ENCODE peak calls at places on chromosomes 5 and 9, in seven cellular contexts. G is erythroblast, V is NCI-H524, I is GM04503, Y is cardiac muscle cell, S is NCI-H1092 treated with DMSO at 0.1 percent for 48 hours, L is T-helper 17 cell. E is an unnamed sample.

GRCh38 chr9:122252796-122253195 is 11.8 kb downstream of the RBM18 start:
- DNase-seq in G (no peak), V (no peak), S (no peak), Y (peak), I (no peak), L (no peak), E (no peak)

GRCh38 chr9:96256800-96257199 is 45.2 kb downstream of the HSD17B3 start:
- DNase-seq in S (no peak), L (no peak), Y (peak), G (no peak), V (no peak), I (no peak), E (no peak)

GRCh38 chr9:75176037-75176436 is 87.7 kb downstream of the OSTF1 start:
- DNase-seq in S (no peak), Y (no peak), V (no peak), I (no peak), G (peak), L (no peak), E (no peak)

GRCh38 chr5:169182797-169183196 is 118.1 kb downstream of the SLIT3 start:
- DNase-seq in S (no peak), V (no peak), Y (no peak), I (no peak), G (no peak), L (no peak), E (no peak)

GRCh38 chr5:176731506-176732192 is 78.7 kb upstream of the UNC5A start:
- DNase-seq in G (no peak), L (no peak), V (no peak), I (no peak), Y (peak), S (no peak), E (no peak)

GRCh38 chr5:172311605-172312004 is 28.0 kb upstream of the UBTD2 start:
- DNase-seq in G (no peak), Y (no peak), S (no peak), I (no peak), V (no peak), L (no peak), E (no peak)

GRCh38 chr5:179373101-179373934 is 28.1 kb upstream of the ADAMTS2 start:
- DNase-seq in S (peak), I (no peak), L (no peak), G (no peak), Y (no peak), V (peak), E (no peak)

GRCh38 chr5:107979272-107979671 is 308.5 kb upstream of the EFNA5 start:
- DNase-seq in S (no peak), Y (peak), G (no peak), L (no peak), V (no peak), I (no peak), E (peak)

GRCh38 chr9:79492092-79492995 is 79.4 kb upstream of the TLE4 start:
- DNase-seq in I (no peak), L (no peak), V (no peak), S (no peak), G (no peak), Y (no peak), E (no peak)

GRCh38 chr5:170612256-170612656 is 108.4 kb downstream of the KCNIP1 start:
- DNase-seq in S (peak), G (no peak), L (no peak), Y (no peak), I (no peak), V (peak), E (peak)

GRCh38 chr5:180436275-180436674 is 57.9 kb upstream of the CNOT6 start:
- DNase-seq in L (no peak), V (no peak), I (no peak), S (no peak), G (no peak), Y (no peak), E (no peak)

GRCh38 chr9:97577051-97577450 is 56.1 kb downstream of the TSTD2 start:
- DNase-seq in I (no peak), V (no peak), L (no peak), S (no peak), G (no peak), Y (no peak), E (no peak)

GRCh38 chr9:124480621-124480981 is 26.6 kb downstream of the NR5A1 start:
- DNase-seq in I (no peak), L (no peak), S (peak), Y (peak), G (peak), V (peak), E (peak)

GRCh38 chr9:114282926-114283325 is 40.0 kb upstream of the ORM1 start:
- DNase-seq in V (no peak), L (peak), G (no peak), S (no peak), Y (peak), I (peak), E (no peak)

GRCh38 chr5:142182840-142183239 is 74.3 kb downstream of the NDFIP1 start:
- DNase-seq in Y (no peak), I (no peak), L (no peak), S (no peak), V (no peak), G (no peak), E (no peak)

GRCh38 chr9:10674586-10674985 is 61.8 kb upstream of the PTPRD start:
- DNase-seq in S (no peak), V (no peak), G (no peak), L (no peak), Y (no peak), I (no peak), E (no peak)

GRCh38 chr9:102499468-102499867 is 495.7 kb upstream of the CYLC2 start:
- DNase-seq in S (no peak), G (no peak), Y (no peak), I (no peak), L (no peak), V (no peak), E (no peak)

GRCh38 chr9:23492126-23493002 is 333.7 kb downstream of the ELAVL2 start:
- DNase-seq in S (peak), I (no peak), G (peak), L (no peak), V (peak), Y (peak), E (peak)

GRCh38 chr5:130400091-130400490 is 495.8 kb downstream of the CHSY3 start:
- DNase-seq in V (no peak), Y (peak), S (no peak), L (no peak), G (no peak), I (peak), E (no peak)

GRCh38 chr5:96326902-96327301 is 106.1 kb downstream of the PCSK1 start:
- DNase-seq in I (no peak), L (no peak), Y (no peak), V (no peak), G (no peak), S (no peak), E (no peak)

GRCh38 chr9:92155221-92155620 is 40.0 kb upstream of the SPTLC1 start:
- DNase-seq in G (no peak), L (no peak), I (no peak), S (no peak), V (no peak), Y (no peak), E (no peak)

GRCh38 chr5:15995206-15996052 is 184.2 kb downstream of the MARCHF11 start:
- DNase-seq in I (no peak), L (no peak), S (no peak), Y (peak), G (no peak), V (peak), E (peak)

GRCh38 chr9:37988041-37988440 is 81.0 kb downstream of the SHB start:
- DNase-seq in S (peak), V (peak), L (no peak), Y (no peak), G (no peak), I (no peak), E (no peak)

GRCh38 chr5:131193106-131193505 is 22.4 kb downstream of the LYRM7 start:
- DNase-seq in S (no peak), I (no peak), G (no peak), Y (peak), L (no peak), V (no peak), E (no peak)

GRCh38 chr9:114153761-114154596 is 1.4 kb upstream of the COL27A1 start:
- DNase-seq in I (no peak), L (no peak), Y (peak), S (no peak), V (no peak), G (no peak), E (no peak)

GRCh38 chr5:150492621-150493020 is 15.3 kb upstream of the NDST1 start:
- DNase-seq in S (no peak), I (no peak), V (no peak), Y (no peak), G (no peak), L (no peak), E (no peak)

GRCh38 chr5:58502032-58502431 is 10.8 kb downstream of the GAPT start:
- DNase-seq in S (no peak), L (no peak), Y (no peak), V (no peak), G (no peak), I (no peak), E (no peak)

GRCh38 chr9:123389698-123390097 is 33.7 kb downstream of the CRB2 start:
- DNase-seq in G (no peak), L (no peak), V (no peak), S (no peak), I (no peak), Y (no peak), E (no peak)

GRCh38 chr5:157578079-157578780 is 2.7 kb upstream of the ADAM19 start:
- DNase-seq in V (no peak), S (no peak), I (no peak), G (no peak), L (no peak), Y (no peak), E (no peak)

GRCh38 chr9:70553718-70554673 is 139.5 kb upstream of the KLF9 start:
- DNase-seq in V (no peak), S (peak), G (no peak), Y (peak), I (peak), L (no peak), E (no peak)

GRCh38 chr5:68395844-68396523 is 180.4 kb downstream of the PIK3R1 start:
- DNase-seq in L (no peak), V (no peak), S (no peak), G (no peak), Y (no peak), I (no peak), E (no peak)

E was measured in NCI-H748 treated with DMSO at 0.1 percent for 48 hours.